ENCODE peak calls at places on chromosomes 6 and 20, in nine cellular contexts. One of them, this sample, is unnamed.

GRCh38 chr6:152135755-152136448 is 328.4 kb downstream of the ESR1 start:
- DNase-seq in cardiac muscle cell: no peak
- DNase-seq in globus pallidus: no peak
- DNase-seq in choroid plexus epithelial cell: no peak
- DNase-seq in MCF 10A: no peak
- DNase-seq in lower lobe of right lung: no peak
- DNase-seq in stimulated activated CD4-positive, alpha-beta T cell treated with anti-CD3 and anti-CD28 coated beads, Interleukin-2, amount 100 ng/mL, for 48 hours: no peak
- DNase-seq in DMS79: no peak
- DNase-seq in stimulated activated CD8-positive, alpha-beta memory T cell treated with anti-CD3 and anti-CD28 coated beads, Interleukin-12 subunit alpha, Interleukin-12 subunit beta, amount 100 ng/mL, for 4 hours: no peak
- DNase-seq in this sample: no peak

GRCh38 chr6:3751730-3752537 is 421 bp upstream of the PXDC1 start:
- DNase-seq in cardiac muscle cell: peak; percentile 97
- DNase-seq in globus pallidus: peak; percentile 71
- DNase-seq in choroid plexus epithelial cell: peak; percentile 94
- DNase-seq in MCF 10A: peak; percentile 67
- DNase-seq in lower lobe of right lung: peak; percentile 92
- DNase-seq in stimulated activated CD4-positive, alpha-beta T cell treated with anti-CD3 and anti-CD28 coated beads, Interleukin-2, amount 100 ng/mL, for 48 hours: peak; percentile 57
- DNase-seq in DMS79: no peak
- DNase-seq in stimulated activated CD8-positive, alpha-beta memory T cell treated with anti-CD3 and anti-CD28 coated beads, Interleukin-12 subunit alpha, Interleukin-12 subunit beta, amount 100 ng/mL, for 4 hours: peak; percentile 54
- DNase-seq in this sample: peak; percentile 25

GRCh38 chr6:81562169-81562568 is 190.3 kb downstream of the TENT5A start:
- DNase-seq in cardiac muscle cell: peak; percentile 71
- DNase-seq in globus pallidus: no peak
- DNase-seq in choroid plexus epithelial cell: peak; percentile 83
- DNase-seq in MCF 10A: peak; percentile 24
- DNase-seq in lower lobe of right lung: no peak
- DNase-seq in stimulated activated CD4-positive, alpha-beta T cell treated with anti-CD3 and anti-CD28 coated beads, Interleukin-2, amount 100 ng/mL, for 48 hours: no peak
- DNase-seq in DMS79: no peak
- DNase-seq in stimulated activated CD8-positive, alpha-beta memory T cell treated with anti-CD3 and anti-CD28 coated beads, Interleukin-12 subunit alpha, Interleukin-12 subunit beta, amount 100 ng/mL, for 4 hours: no peak
- DNase-seq in this sample: no peak

GRCh38 chr6:18211338-18211737 is 53.0 kb downstream of the DEK start:
- DNase-seq in cardiac muscle cell: no peak
- DNase-seq in globus pallidus: no peak
- DNase-seq in choroid plexus epithelial cell: no peak
- DNase-seq in MCF 10A: no peak
- DNase-seq in lower lobe of right lung: no peak
- DNase-seq in stimulated activated CD4-positive, alpha-beta T cell treated with anti-CD3 and anti-CD28 coated beads, Interleukin-2, amount 100 ng/mL, for 48 hours: peak; percentile 6
- DNase-seq in DMS79: no peak
- DNase-seq in stimulated activated CD8-positive, alpha-beta memory T cell treated with anti-CD3 and anti-CD28 coated beads, Interleukin-12 subunit alpha, Interleukin-12 subunit beta, amount 100 ng/mL, for 4 hours: no peak
- DNase-seq in this sample: no peak

GRCh38 chr6:135594000-135594399 is 96.5 kb upstream of the AHI1 start:
- DNase-seq in cardiac muscle cell: no peak
- DNase-seq in globus pallidus: no peak
- DNase-seq in choroid plexus epithelial cell: no peak
- DNase-seq in MCF 10A: no peak
- DNase-seq in lower lobe of right lung: no peak
- DNase-seq in stimulated activated CD4-positive, alpha-beta T cell treated with anti-CD3 and anti-CD28 coated beads, Interleukin-2, amount 100 ng/mL, for 48 hours: no peak
- DNase-seq in DMS79: no peak
- DNase-seq in stimulated activated CD8-positive, alpha-beta memory T cell treated with anti-CD3 and anti-CD28 coated beads, Interleukin-12 subunit alpha, Interleukin-12 subunit beta, amount 100 ng/mL, for 4 hours: no peak
- DNase-seq in this sample: no peak

GRCh38 chr20:46011631-46012482 is 3.1 kb downstream of the MMP9 start:
- DNase-seq in cardiac muscle cell: peak; percentile 50
- DNase-seq in globus pallidus: no peak
- DNase-seq in choroid plexus epithelial cell: peak; percentile 27
- DNase-seq in MCF 10A: no peak
- DNase-seq in lower lobe of right lung: peak; percentile 88
- DNase-seq in stimulated activated CD4-positive, alpha-beta T cell treated with anti-CD3 and anti-CD28 coated beads, Interleukin-2, amount 100 ng/mL, for 48 hours: peak; percentile 69
- DNase-seq in DMS79: no peak
- DNase-seq in stimulated activated CD8-positive, alpha-beta memory T cell treated with anti-CD3 and anti-CD28 coated beads, Interleukin-12 subunit alpha, Interleukin-12 subunit beta, amount 100 ng/mL, for 4 hours: no peak
- DNase-seq in this sample: peak; percentile 89

GRCh38 chr20:57902478-57902877 is 192.7 kb upstream of the PMEPA1 start:
- DNase-seq in cardiac muscle cell: peak; percentile 41
- DNase-seq in globus pallidus: no peak
- DNase-seq in choroid plexus epithelial cell: peak; percentile 75
- DNase-seq in MCF 10A: peak; percentile 41
- DNase-seq in lower lobe of right lung: no peak
- DNase-seq in stimulated activated CD4-positive, alpha-beta T cell treated with anti-CD3 and anti-CD28 coated beads, Interleukin-2, amount 100 ng/mL, for 48 hours: no peak
- DNase-seq in DMS79: no peak
- DNase-seq in stimulated activated CD8-positive, alpha-beta memory T cell treated with anti-CD3 and anti-CD28 coated beads, Interleukin-12 subunit alpha, Interleukin-12 subunit beta, amount 100 ng/mL, for 4 hours: no peak
- DNase-seq in this sample: no peak

GRCh38 chr20:23037017-23037481 is 1.9 kb downstream of the SSTR4 start:
- DNase-seq in cardiac muscle cell: no peak
- DNase-seq in globus pallidus: no peak
- DNase-seq in choroid plexus epithelial cell: no peak
- DNase-seq in MCF 10A: no peak
- DNase-seq in lower lobe of right lung: no peak
- DNase-seq in stimulated activated CD4-positive, alpha-beta T cell treated with anti-CD3 and anti-CD28 coated beads, Interleukin-2, amount 100 ng/mL, for 48 hours: no peak
- DNase-seq in DMS79: no peak
- DNase-seq in stimulated activated CD8-positive, alpha-beta memory T cell treated with anti-CD3 and anti-CD28 coated beads, Interleukin-12 subunit alpha, Interleukin-12 subunit beta, amount 100 ng/mL, for 4 hours: no peak
- DNase-seq in this sample: no peak

GRCh38 chr6:112203577-112204349 is 50.6 kb downstream of the LAMA4 start:
- DNase-seq in cardiac muscle cell: peak; percentile 81
- DNase-seq in globus pallidus: no peak
- DNase-seq in choroid plexus epithelial cell: peak; percentile 95
- DNase-seq in MCF 10A: peak; percentile 89
- DNase-seq in lower lobe of right lung: no peak
- DNase-seq in stimulated activated CD4-positive, alpha-beta T cell treated with anti-CD3 and anti-CD28 coated beads, Interleukin-2, amount 100 ng/mL, for 48 hours: no peak
- DNase-seq in DMS79: no peak
- DNase-seq in stimulated activated CD8-positive, alpha-beta memory T cell treated with anti-CD3 and anti-CD28 coated beads, Interleukin-12 subunit alpha, Interleukin-12 subunit beta, amount 100 ng/mL, for 4 hours: no peak
- DNase-seq in this sample: no peak

GRCh38 chr6:147282566-147282959 is 78.3 kb downstream of the STXBP5 start:
- DNase-seq in cardiac muscle cell: no peak
- DNase-seq in globus pallidus: no peak
- DNase-seq in choroid plexus epithelial cell: peak; percentile 31
- DNase-seq in MCF 10A: no peak
- DNase-seq in lower lobe of right lung: no peak
- DNase-seq in stimulated activated CD4-positive, alpha-beta T cell treated with anti-CD3 and anti-CD28 coated beads, Interleukin-2, amount 100 ng/mL, for 48 hours: no peak
- DNase-seq in DMS79: no peak
- DNase-seq in stimulated activated CD8-positive, alpha-beta memory T cell treated with anti-CD3 and anti-CD28 coated beads, Interleukin-12 subunit alpha, Interleukin-12 subunit beta, amount 100 ng/mL, for 4 hours: no peak
- DNase-seq in this sample: no peak

GRCh38 chr6:34922177-34922663 is 33.2 kb downstream of the ANKS1A start:
- DNase-seq in cardiac muscle cell: peak; percentile 64
- DNase-seq in globus pallidus: no peak
- DNase-seq in choroid plexus epithelial cell: peak; percentile 76
- DNase-seq in MCF 10A: peak; percentile 68
- DNase-seq in lower lobe of right lung: no peak
- DNase-seq in stimulated activated CD4-positive, alpha-beta T cell treated with anti-CD3 and anti-CD28 coated beads, Interleukin-2, amount 100 ng/mL, for 48 hours: no peak
- DNase-seq in DMS79: no peak
- DNase-seq in stimulated activated CD8-positive, alpha-beta memory T cell treated with anti-CD3 and anti-CD28 coated beads, Interleukin-12 subunit alpha, Interleukin-12 subunit beta, amount 100 ng/mL, for 4 hours: no peak
- DNase-seq in this sample: no peak

GRCh38 chr6:14476793-14477531 is 359.4 kb downstream of the CD83 start:
- DNase-seq in cardiac muscle cell: peak; percentile 91
- DNase-seq in globus pallidus: no peak
- DNase-seq in choroid plexus epithelial cell: peak; percentile 89
- DNase-seq in MCF 10A: no peak
- DNase-seq in lower lobe of right lung: no peak
- DNase-seq in stimulated activated CD4-positive, alpha-beta T cell treated with anti-CD3 and anti-CD28 coated beads, Interleukin-2, amount 100 ng/mL, for 48 hours: no peak
- DNase-seq in DMS79: no peak
- DNase-seq in stimulated activated CD8-positive, alpha-beta memory T cell treated with anti-CD3 and anti-CD28 coated beads, Interleukin-12 subunit alpha, Interleukin-12 subunit beta, amount 100 ng/mL, for 4 hours: no peak
- DNase-seq in this sample: no peak

GRCh38 chr6:36368921-36369880 is 18.3 kb downstream of the ETV7 start:
- DNase-seq in cardiac muscle cell: peak; percentile 92
- DNase-seq in globus pallidus: no peak
- DNase-seq in choroid plexus epithelial cell: peak; percentile 86
- DNase-seq in MCF 10A: peak; percentile 61
- DNase-seq in lower lobe of right lung: peak; percentile 65
- DNase-seq in stimulated activated CD4-positive, alpha-beta T cell treated with anti-CD3 and anti-CD28 coated beads, Interleukin-2, amount 100 ng/mL, for 48 hours: no peak
- DNase-seq in DMS79: peak; percentile 39
- DNase-seq in stimulated activated CD8-positive, alpha-beta memory T cell treated with anti-CD3 and anti-CD28 coated beads, Interleukin-12 subunit alpha, Interleukin-12 subunit beta, amount 100 ng/mL, for 4 hours: no peak
- DNase-seq in this sample: no peak

GRCh38 chr6:16136536-16137450 is 7.9 kb downstream of the MYLIP start:
- DNase-seq in cardiac muscle cell: peak; percentile 70
- DNase-seq in globus pallidus: no peak
- DNase-seq in choroid plexus epithelial cell: peak; percentile 90
- DNase-seq in MCF 10A: peak; percentile 78
- DNase-seq in lower lobe of right lung: no peak
- DNase-seq in stimulated activated CD4-positive, alpha-beta T cell treated with anti-CD3 and anti-CD28 coated beads, Interleukin-2, amount 100 ng/mL, for 48 hours: peak; percentile 29
- DNase-seq in DMS79: no peak
- DNase-seq in stimulated activated CD8-positive, alpha-beta memory T cell treated with anti-CD3 and anti-CD28 coated beads, Interleukin-12 subunit alpha, Interleukin-12 subunit beta, amount 100 ng/mL, for 4 hours: no peak
- DNase-seq in this sample: no peak

GRCh38 chr20:46206025-46206424 is 87.9 kb downstream of the CD40 start:
- DNase-seq in cardiac muscle cell: peak; percentile 69
- DNase-seq in globus pallidus: peak; percentile 49
- DNase-seq in choroid plexus epithelial cell: peak; percentile 43
- DNase-seq in MCF 10A: peak; percentile 70
- DNase-seq in lower lobe of right lung: peak; percentile 72
- DNase-seq in stimulated activated CD4-positive, alpha-beta T cell treated with anti-CD3 and anti-CD28 coated beads, Interleukin-2, amount 100 ng/mL, for 48 hours: no peak
- DNase-seq in DMS79: no peak
- DNase-seq in stimulated activated CD8-positive, alpha-beta memory T cell treated with anti-CD3 and anti-CD28 coated beads, Interleukin-12 subunit alpha, Interleukin-12 subunit beta, amount 100 ng/mL, for 4 hours: no peak
- DNase-seq in this sample: no peak

GRCh38 chr20:46799781-46800180 is 90.3 kb downstream of the SLC2A10 start:
- DNase-seq in cardiac muscle cell: no peak
- DNase-seq in globus pallidus: no peak
- DNase-seq in choroid plexus epithelial cell: no peak
- DNase-seq in MCF 10A: no peak
- DNase-seq in lower lobe of right lung: no peak
- DNase-seq in stimulated activated CD4-positive, alpha-beta T cell treated with anti-CD3 and anti-CD28 coated beads, Interleukin-2, amount 100 ng/mL, for 48 hours: no peak
- DNase-seq in DMS79: no peak
- DNase-seq in stimulated activated CD8-positive, alpha-beta memory T cell treated with anti-CD3 and anti-CD28 coated beads, Interleukin-12 subunit alpha, Interleukin-12 subunit beta, amount 100 ng/mL, for 4 hours: no peak
- DNase-seq in this sample: no peak

GRCh38 chr6:93294879-93295278 is 124.5 kb downstream of the EPHA7 start:
- DNase-seq in cardiac muscle cell: no peak
- DNase-seq in globus pallidus: no peak
- DNase-seq in choroid plexus epithelial cell: no peak
- DNase-seq in MCF 10A: no peak
- DNase-seq in lower lobe of right lung: no peak
- DNase-seq in stimulated activated CD4-positive, alpha-beta T cell treated with anti-CD3 and anti-CD28 coated beads, Interleukin-2, amount 100 ng/mL, for 48 hours: no peak
- DNase-seq in DMS79: no peak
- DNase-seq in stimulated activated CD8-positive, alpha-beta memory T cell treated with anti-CD3 and anti-CD28 coated beads, Interleukin-12 subunit alpha, Interleukin-12 subunit beta, amount 100 ng/mL, for 4 hours: no peak
- DNase-seq in this sample: no peak

GRCh38 chr6:49570474-49571079 is 20.1 kb downstream of the C6orf141 start:
- DNase-seq in cardiac muscle cell: peak; percentile 38
- DNase-seq in globus pallidus: no peak
- DNase-seq in choroid plexus epithelial cell: peak; percentile 66
- DNase-seq in MCF 10A: peak; percentile 30
- DNase-seq in lower lobe of right lung: no peak
- DNase-seq in stimulated activated CD4-positive, alpha-beta T cell treated with anti-CD3 and anti-CD28 coated beads, Interleukin-2, amount 100 ng/mL, for 48 hours: no peak
- DNase-seq in DMS79: no peak
- DNase-seq in stimulated activated CD8-positive, alpha-beta memory T cell treated with anti-CD3 and anti-CD28 coated beads, Interleukin-12 subunit alpha, Interleukin-12 subunit beta, amount 100 ng/mL, for 4 hours: no peak
- DNase-seq in this sample: no peak

GRCh38 chr6:29014729-29015608 is 9.9 kb upstream of the ZNF311 start:
- DNase-seq in cardiac muscle cell: peak; percentile 7
- DNase-seq in globus pallidus: no peak
- DNase-seq in choroid plexus epithelial cell: peak; percentile 26
- DNase-seq in MCF 10A: no peak
- DNase-seq in lower lobe of right lung: no peak
- DNase-seq in stimulated activated CD4-positive, alpha-beta T cell treated with anti-CD3 and anti-CD28 coated beads, Interleukin-2, amount 100 ng/mL, for 48 hours: no peak
- DNase-seq in DMS79: no peak
- DNase-seq in stimulated activated CD8-positive, alpha-beta memory T cell treated with anti-CD3 and anti-CD28 coated beads, Interleukin-12 subunit alpha, Interleukin-12 subunit beta, amount 100 ng/mL, for 4 hours: no peak
- DNase-seq in this sample: no peak

GRCh38 chr20:37421988-37422387 is 76.0 kb downstream of the SRC start:
- DNase-seq in cardiac muscle cell: peak; percentile 22
- DNase-seq in globus pallidus: no peak
- DNase-seq in choroid plexus epithelial cell: peak; percentile 23
- DNase-seq in MCF 10A: no peak
- DNase-seq in lower lobe of right lung: no peak
- DNase-seq in stimulated activated CD4-positive, alpha-beta T cell treated with anti-CD3 and anti-CD28 coated beads, Interleukin-2, amount 100 ng/mL, for 48 hours: no peak
- DNase-seq in DMS79: no peak
- DNase-seq in stimulated activated CD8-positive, alpha-beta memory T cell treated with anti-CD3 and anti-CD28 coated beads, Interleukin-12 subunit alpha, Interleukin-12 subunit beta, amount 100 ng/mL, for 4 hours: no peak
- DNase-seq in this sample: no peak

GRCh38 chr6:151917531-151918329 is 110.2 kb downstream of the ESR1 start:
- DNase-seq in cardiac muscle cell: no peak
- DNase-seq in globus pallidus: no peak
- DNase-seq in choroid plexus epithelial cell: no peak
- DNase-seq in MCF 10A: peak; percentile 76
- DNase-seq in lower lobe of right lung: no peak
- DNase-seq in stimulated activated CD4-positive, alpha-beta T cell treated with anti-CD3 and anti-CD28 coated beads, Interleukin-2, amount 100 ng/mL, for 48 hours: no peak
- DNase-seq in DMS79: no peak
- DNase-seq in stimulated activated CD8-positive, alpha-beta memory T cell treated with anti-CD3 and anti-CD28 coated beads, Interleukin-12 subunit alpha, Interleukin-12 subunit beta, amount 100 ng/mL, for 4 hours: no peak
- DNase-seq in this sample: no peak

GRCh38 chr6:131182991-131183425 is 47.7 kb downstream of the AKAP7 start:
- DNase-seq in cardiac muscle cell: peak; percentile 66
- DNase-seq in globus pallidus: peak; percentile 55
- DNase-seq in choroid plexus epithelial cell: peak; percentile 69
- DNase-seq in MCF 10A: peak; percentile 5
- DNase-seq in lower lobe of right lung: no peak
- DNase-seq in stimulated activated CD4-positive, alpha-beta T cell treated with anti-CD3 and anti-CD28 coated beads, Interleukin-2, amount 100 ng/mL, for 48 hours: no peak
- DNase-seq in DMS79: no peak
- DNase-seq in stimulated activated CD8-positive, alpha-beta memory T cell treated with anti-CD3 and anti-CD28 coated beads, Interleukin-12 subunit alpha, Interleukin-12 subunit beta, amount 100 ng/mL, for 4 hours: no peak
- DNase-seq in this sample: no peak